ENCODE peak calls at places on chromosomes 6 and 20, in eight cellular contexts. R is brain microvascular endothelial cell; E is choroid plexus epithelial cell; H is H54; F is NCI-H345; X is stomach; T is activated naive CD8-positive, alpha-beta T cell treated with anti-CD3 and anti-CD28 coated beads, Interleukin-2, amount 50 U/mL, for 24 hours; V is GDM1. B is an unnamed sample.

GRCh38 chr6:106397441-106397840 is 36.9 kb downstream of the CRYBG1 start:
- DNase-seq in E (no peak), V (no peak), T (no peak), R (no peak), H (no peak), F (no peak), X (no peak), B (no peak)

GRCh38 chr6:89984926-89985743 is 90.9 kb downstream of the GJA10 start:
- DNase-seq in X (no peak), E (peak; percentile 49), T (no peak), F (peak; percentile 21), H (no peak), V (no peak), R (peak; percentile 76), B (no peak)

GRCh38 chr6:148347076-148348054 is 4.7 kb downstream of the SASH1 start:
- DNase-seq in T (no peak), X (no peak), R (no peak), V (no peak), F (no peak), E (no peak), H (no peak), B (no peak)

GRCh38 chr20:16158976-16159286 is 414.3 kb downstream of the KIF16B start:
- DNase-seq in R (no peak), T (no peak), X (no peak), F (no peak), E (no peak), H (no peak), V (no peak), B (no peak)

GRCh38 chr20:39904713-39905112 is 784.3 kb downstream of the MAFB start:
- DNase-seq in F (no peak), H (no peak), T (no peak), X (no peak), V (no peak), E (no peak), R (no peak), B (no peak)

GRCh38 chr6:29917843-29918242 is 24.5 kb upstream of the HLA-A start:
- DNase-seq in F (no peak), E (no peak), T (no peak), R (no peak), H (no peak), X (no peak), V (no peak), B (no peak)

GRCh38 chr20:61055642-61056041 is 196.4 kb upstream of the CDH4 start:
- DNase-seq in T (no peak), V (no peak), X (no peak), R (no peak), H (no peak), F (no peak), E (no peak), B (no peak)

GRCh38 chr6:26538572-26538902 is 371 bp downstream of the HMGN4 start:
- DNase-seq in H (no peak), X (no peak), T (no peak), E (no peak), R (no peak), F (peak; percentile 41), V (no peak), B (no peak)

GRCh38 chr6:167467282-167467681 is 142.4 kb downstream of the TTLL2 start:
- DNase-seq in V (no peak), H (no peak), X (no peak), F (no peak), E (no peak), R (no peak), T (no peak), B (no peak)

B was measured in H9.